ENCODE peak calls at places on chromosomes 12 and 14, in six cellular contexts. F is fibroblast of lung, A is A549, B is endothelial cell of umbilical vein, N is astrocyte, R is PC-3. M is an unnamed sample.

GRCh38 chr12:46678441-46678840 is 147.4 kb downstream of the SLC38A4 start:
- DNase-seq in F (no peak), A (no peak), B (no peak), N (no peak), R (peak; percentile 17), M (peak; percentile 15)

GRCh38 chr12:4107436-4107878 is 166.1 kb upstream of the CCND2 start:
- DNase-seq in F (peak; percentile 72), A (peak; percentile 51), B (peak; percentile 50), N (no peak), R (peak; percentile 37), M (peak; percentile 53)

GRCh38 chr12:76984566-76984965 is 80.8 kb downstream of the E2F7 start:
- DNase-seq in F (no peak), A (no peak), B (no peak), N (no peak), R (no peak), M (no peak)

GRCh38 chr12:25960176-25960575 is 1.7 kb downstream of the RASSF8 start:
- DNase-seq in F (peak; percentile 50), A (peak; percentile 33), B (peak; percentile 46), N (no peak), R (peak; percentile 76), M (peak; percentile 28)

GRCh38 chr12:130166306-130166705 is 4.0 kb downstream of the FZD10 start:
- DNase-seq in F (no peak), A (no peak), B (no peak), N (no peak), R (no peak), M (no peak)

GRCh38 chr12:77938301-77938700 is 107.6 kb downstream of the NAV3 start:
- DNase-seq in F (no peak), A (no peak), B (no peak), N (no peak), R (no peak), M (no peak)

GRCh38 chr14:33184587-33184986 is 245.9 kb downstream of the NPAS3 start:
- DNase-seq in F (peak; percentile 12), A (peak; percentile 3), B (peak; percentile 14), N (no peak), R (peak; percentile 53), M (no peak)

GRCh38 chr12:110704750-110705149 is 15.8 kb upstream of the HVCN1 start:
- DNase-seq in F (no peak), A (peak; percentile 53), B (no peak), N (no peak), R (peak; percentile 68), M (no peak)

GRCh38 chr12:4482936-4483335 is 37.3 kb upstream of the FGF6 start:
- DNase-seq in F (no peak), A (no peak), B (no peak), N (no peak), R (no peak), M (no peak)

GRCh38 chr14:71753126-71753830 is 179.0 kb upstream of the RGS6 start:
- DNase-seq in F (peak; percentile 91), A (peak; percentile 82), B (peak; percentile 89), N (peak; percentile 72), R (peak; percentile 94), M (peak; percentile 85)

DNA sequence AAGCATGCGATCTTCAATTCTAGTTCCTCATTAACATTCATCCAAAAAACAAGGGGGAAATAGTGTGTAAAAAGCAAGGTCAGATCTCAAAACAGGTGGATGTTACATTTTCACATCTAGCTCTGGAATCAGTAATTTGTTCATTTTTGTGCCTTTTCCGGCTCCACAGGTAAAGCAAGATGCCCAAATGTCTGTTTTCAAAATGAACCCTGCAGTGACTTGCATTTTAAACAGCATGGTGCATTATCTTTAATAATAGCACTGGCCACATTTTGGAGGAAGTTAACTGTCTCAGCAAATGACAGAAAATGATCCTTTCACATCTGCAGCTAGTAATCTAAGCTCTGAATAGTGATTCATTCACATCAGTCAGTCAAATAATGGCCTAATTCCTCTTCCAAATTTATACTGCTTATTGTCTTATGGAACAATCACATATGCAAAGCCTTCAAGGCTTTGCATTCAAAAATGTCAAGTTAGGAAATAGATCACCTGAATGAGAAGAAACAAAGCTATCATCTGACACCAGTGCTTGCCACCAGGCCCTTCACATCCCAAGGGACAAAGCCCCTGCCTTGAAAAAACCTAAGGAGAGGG is 75.6 kb downstream of the PPM1H start:
- DNase-seq in F (no peak), A (no peak), B (no peak), N (no peak), R (no peak), M (no peak)
- H3K4me2 ChIP-seq in F (no peak overlapping the region), A (no peak overlapping the region), B (no peak overlapping the region), N (no peak overlapping the region), R (no peak overlapping the region), M (no peak overlapping the region)

DNA sequence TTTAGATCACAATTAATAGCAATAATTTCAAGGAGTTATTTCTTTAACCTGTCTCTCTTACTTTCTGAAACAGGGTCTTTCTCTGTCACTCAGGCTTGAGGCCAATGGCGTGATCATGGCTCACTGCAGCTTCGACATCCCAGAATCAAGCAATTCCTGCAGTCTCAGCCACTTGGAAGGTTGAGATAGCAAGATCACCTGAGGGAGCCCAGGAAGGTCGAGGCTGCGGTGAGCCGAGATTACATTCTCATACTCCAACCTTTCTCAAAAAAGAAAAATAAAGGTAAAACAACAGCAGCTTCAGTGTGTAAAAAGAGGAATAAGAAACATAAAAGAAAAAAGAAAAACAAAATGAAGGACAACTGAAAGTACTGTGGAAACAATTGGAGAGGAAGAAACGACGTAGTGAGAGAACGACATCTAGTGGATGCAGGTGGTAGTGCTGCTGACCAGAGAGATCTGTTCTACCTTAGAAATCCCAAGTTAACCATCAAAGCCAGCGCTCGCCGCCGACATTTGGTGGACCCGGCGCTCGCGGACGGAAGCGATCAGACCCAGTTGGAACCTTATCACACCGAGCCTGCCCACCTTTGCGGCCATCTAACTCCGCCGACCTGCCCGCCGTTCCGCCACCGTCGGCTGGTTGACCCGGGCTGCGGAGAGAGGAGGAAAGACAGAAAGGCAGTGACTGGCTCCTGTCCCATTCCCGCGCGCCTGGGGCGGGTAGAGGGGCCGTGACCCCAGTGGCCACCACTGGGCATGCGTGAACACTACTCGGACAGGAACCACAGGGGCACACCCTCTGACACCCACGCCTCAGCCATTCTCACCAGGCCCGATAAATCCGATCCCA is 196.1 kb downstream of the ALG10 start:
- DNase-seq in F (peak; percentile 48), A (peak; percentile 81), B (peak; percentile 55), N (peak; percentile 6), R (peak; percentile 89), M (peak; percentile 34)
- H3K4me1 ChIP-seq in F (no peaks in the 10 kb centered on the region), A (no peaks in the 10 kb centered on the region), B (no peaks in the 10 kb centered on the region), N (no peaks in the 10 kb centered on the region), R (no peaks in the 10 kb centered on the region), M (no peaks in the 10 kb centered on the region)

DNA sequence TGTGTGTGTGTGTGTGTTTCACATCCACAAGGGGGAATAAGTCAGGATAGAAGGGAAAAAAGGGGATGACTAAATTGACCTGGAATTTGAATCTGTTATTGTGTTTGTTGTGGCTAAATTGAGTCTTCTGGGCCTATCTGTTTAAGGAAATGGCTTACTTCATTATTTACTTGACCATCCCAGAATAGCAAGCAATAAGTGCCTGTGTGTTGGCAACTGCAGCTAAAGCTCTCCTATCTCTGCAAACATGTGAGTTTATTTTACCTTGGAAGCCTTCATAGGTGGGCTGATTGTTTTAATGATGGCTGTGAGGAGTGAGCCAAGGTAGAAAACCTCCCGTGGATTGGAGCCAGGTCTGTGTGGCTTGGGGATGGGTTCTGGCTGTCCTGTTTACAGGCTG is 85.2 kb downstream of the SLC24A4 start:
- DNase-seq in F (peak; percentile 61), A (no peak), B (peak; percentile 7), N (peak; percentile 73), R (peak; percentile 68), M (peak; percentile 82)
- H3K4me2 ChIP-seq in F (no peak overlapping the region), A (no peak overlapping the region), B (no peak overlapping the region), N (peak overlapping the region; percentile 35), R (peak overlapping the region; percentile 28), M (peak overlapping the region; percentile 30)

GRCh38 chr12:57237952-57238853 is 8.7 kb downstream of the SHMT2 start:
- DNase-seq in F (peak; percentile 23), A (no peak), B (no peak), N (no peak), R (no peak), M (no peak)
- H3K4me1 ChIP-seq in F (peaks cover 45% of the 10 kb centered on the region), A (peaks cover 23% of the 10 kb centered on the region), B (peaks cover 27% of the 10 kb centered on the region), N (peaks cover 38% of the 10 kb centered on the region), R (peaks cover 33% of the 10 kb centered on the region), M (peaks cover 17% of the 10 kb centered on the region)

GRCh38 chr12:49777341-49777740 is 36.0 kb downstream of the TMBIM6 start:
- DNase-seq in F (no peak), A (no peak), B (no peak), N (no peak), R (no peak), M (no peak)

GRCh38 chr12:49776413-49776812 is 35.1 kb downstream of the TMBIM6 start:
- DNase-seq in F (peak; percentile 87), A (peak; percentile 83), B (peak; percentile 68), N (peak; percentile 47), R (peak; percentile 76), M (peak; percentile 79)

GRCh38 chr12:49776858-49777257 is 35.5 kb downstream of the TMBIM6 start:
- DNase-seq in F (no peak), A (no peak), B (no peak), N (no peak), R (no peak), M (no peak)

GRCh38 chr12:49777800-49778748 is 36.7 kb downstream of the TMBIM6 start:
- DNase-seq in F (peak; percentile 19), A (peak; percentile 51), B (peak; percentile 42), N (peak; percentile 6), R (peak; percentile 69), M (peak; percentile 16)
- H3K4me2 ChIP-seq in F (no peak overlapping the region), A (no peak overlapping the region), B (no peak overlapping the region), N (no peak overlapping the region), R (peak overlapping the region; percentile 42), M (no peak overlapping the region)

GRCh38 chr14:68816183-68816942 is 23.5 kb upstream of the ZFP36L1 start:
- DNase-seq in F (peak; percentile 91), A (peak; percentile 92), B (peak; percentile 89), N (peak; percentile 77), R (peak; percentile 92), M (peak; percentile 86)
- H3K4me1 ChIP-seq in F (peaks cover 18% of the 10 kb centered on the region), A (peaks cover 47% of the 10 kb centered on the region), B (peaks cover 21% of the 10 kb centered on the region), N (peaks cover 33% of the 10 kb centered on the region), R (peaks cover 22% of the 10 kb centered on the region), M (peaks cover 24% of the 10 kb centered on the region)

GRCh38 chr14:37753459-37753858 is 158.0 kb downstream of the TTC6 start:
- DNase-seq in F (no peak), A (no peak), B (no peak), N (no peak), R (no peak), M (no peak)
- H3K4me2 ChIP-seq in F (no peak overlapping the region), A (no peak overlapping the region), B (no peak overlapping the region), N (no peak overlapping the region), R (no peak overlapping the region), M (no peak overlapping the region)

DNA sequence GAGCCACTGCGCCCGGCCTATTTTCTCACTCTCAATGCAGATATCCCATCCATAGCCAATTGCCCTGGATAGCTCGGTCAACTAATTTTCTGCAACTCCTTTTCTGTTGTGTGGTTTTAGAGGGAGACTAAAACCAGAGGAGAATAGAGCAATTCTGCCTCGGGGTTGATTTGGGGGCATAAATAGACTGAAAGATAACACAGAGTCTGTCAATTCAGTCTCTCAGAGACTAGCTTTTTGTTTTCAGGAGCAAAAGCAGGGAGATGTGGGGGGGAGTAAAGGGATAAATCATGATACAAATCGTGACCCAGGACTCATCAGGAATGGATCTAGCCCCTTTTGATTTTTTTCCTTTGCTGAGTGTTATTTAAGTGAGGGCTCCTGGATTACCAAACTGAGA is 6.5 kb downstream of the COPZ1 start:
- DNase-seq in F (no peak), A (no peak), B (no peak), N (no peak), R (no peak), M (no peak)
- H3K4me1 ChIP-seq in F (peaks cover 17% of the 10 kb centered on the region), A (peaks cover 48% of the 10 kb centered on the region), B (peaks cover 25% of the 10 kb centered on the region), N (peaks cover 19% of the 10 kb centered on the region), R (peaks cover 19% of the 10 kb centered on the region), M (peaks cover 7% of the 10 kb centered on the region)